ENCODE peak calls at places on chromosomes 1 and 21, in seven cellular contexts. A is MCF 10A, O is Panc1, Y is KG1, R is RWPE1, P is NCI-H69, B is GM03348. Z is an unnamed sample.

GRCh38 chr1:209585672-209586071 is 2.2 kb downstream of the CAMK1G start:
- DNase-seq in P (peak), O (no peak), B (peak), Y (no peak), A (no peak), R (peak), Z (no peak)

GRCh38 chr1:67893126-67893495 is 59.8 kb upstream of the GNG12 start:
- DNase-seq in B (no peak), A (no peak), R (no peak), Y (no peak), P (peak), O (no peak), Z (no peak)

GRCh38 chr1:84480658-84481057 is 1.6 kb downstream of the RPF1 start:
- DNase-seq in Y (no peak), O (no peak), B (no peak), A (no peak), P (no peak), R (no peak), Z (no peak)

GRCh38 chr21:28579986-28580550 is 412.6 kb downstream of the LTN1 start:
- DNase-seq in R (no peak), A (no peak), Y (no peak), B (no peak), O (no peak), P (no peak), Z (no peak)

GRCh38 chr1:16254263-16254948 is 17.4 kb upstream of the CPLANE2 start:
- DNase-seq in B (peak), A (no peak), Y (no peak), P (no peak), R (no peak), O (no peak), Z (no peak)

GRCh38 chr1:96236156-96236739 is 485.3 kb upstream of the PTBP2 start:
- DNase-seq in B (peak), R (peak), Y (peak), O (peak), P (peak), A (peak), Z (peak)

GRCh38 chr1:2539312-2539907 is 9.3 kb upstream of the HES5 start:
- DNase-seq in R (no peak), P (peak), B (no peak), Y (peak), A (no peak), O (no peak), Z (no peak)

GRCh38 chr1:239816090-239816812 is 275.4 kb upstream of the FMN2 start:
- DNase-seq in O (peak), P (no peak), A (peak), R (peak), Y (no peak), B (peak), Z (peak)

GRCh38 chr1:59924653-59925052 is 1.9 kb downstream of the CYP2J2 start:
- DNase-seq in B (no peak), Y (no peak), A (no peak), O (no peak), P (no peak), R (no peak), Z (no peak)

GRCh38 chr1:150535511-150536281 is 13.5 kb upstream of the ADAMTSL4 start:
- DNase-seq in R (no peak), B (peak), P (no peak), O (no peak), A (no peak), Y (no peak), Z (peak)

GRCh38 chr21:29308456-29308783 is 9.7 kb downstream of the BACH1 start:
- DNase-seq in B (no peak), R (no peak), O (no peak), A (no peak), P (no peak), Y (no peak), Z (no peak)

GRCh38 chr1:103177146-103177850 is 69.0 kb upstream of the COL11A1 start:
- DNase-seq in Y (no peak), P (no peak), O (no peak), B (no peak), A (no peak), R (no peak), Z (no peak)

GRCh38 chr1:160359559-160360226 is 7.2 kb upstream of the NHLH1 start:
- DNase-seq in O (no peak), P (peak), Y (no peak), A (no peak), R (no peak), B (no peak), Z (no peak)

GRCh38 chr1:37134599-37134998 is 100.3 kb upstream of the GRIK3 start:
- DNase-seq in A (no peak), B (no peak), Y (no peak), O (no peak), R (no peak), P (no peak), Z (no peak)

GRCh38 chr1:25906644-25907300 is 553 bp upstream of the STMN1 start:
- DNase-seq in Y (no peak), P (peak), A (no peak), R (no peak), O (no peak), B (no peak), Z (no peak)

GRCh38 chr1:247366926-247367325 is 35.3 kb upstream of the ZNF496 start:
- DNase-seq in A (no peak), O (no peak), R (no peak), P (no peak), Y (no peak), B (no peak), Z (no peak)

GRCh38 chr1:161987303-161987702 is 36.4 kb downstream of the OLFML2B start:
- DNase-seq in B (no peak), P (no peak), O (no peak), Y (no peak), A (no peak), R (no peak), Z (no peak)

GRCh38 chr1:19210772-19211549 is 895 bp upstream of the UBR4 start:
- DNase-seq in P (peak), A (no peak), R (no peak), O (no peak), Y (peak), B (no peak), Z (peak)

Z was measured in LoVo.